ENCODE peak calls at places on chromosomes 2 and 18, in ten cellular contexts. F is NCI-H1417, D is sciatic nerve, W is caudate nucleus, S is AG08396, Y is GM06990, Z is NCI-H1694, E is MG63, Q is NAMALWA, H is left cardiac atrium. N is an unnamed sample.

GRCh38 chr2:241263061-241263460 is 52.4 kb downstream of the HDLBP start:
- DNase-seq in F (no peak), D (no peak), W (no peak), S (no peak), Y (no peak), Z (no peak), E (no peak), Q (no peak), H (no peak), N (no peak)

GRCh38 chr2:152304845-152305244 is 30.1 kb upstream of the FMNL2 start:
- DNase-seq in F (no peak), D (no peak), W (no peak), S (peak; percentile 38), Y (no peak), Z (no peak), E (no peak), Q (no peak), H (no peak), N (peak; percentile 19)

GRCh38 chr2:171244970-171245782 is 84.5 kb upstream of the TLK1 start:
- DNase-seq in F (no peak), D (no peak), W (no peak), S (peak; percentile 24), Y (no peak), Z (no peak), E (peak; percentile 3), Q (no peak), H (no peak), N (peak; percentile 28)

GRCh38 chr2:122749347-122749850 is 993.9 kb downstream of the TSN start:
- DNase-seq in F (peak; percentile 8), D (no peak), W (no peak), S (no peak), Y (no peak), Z (no peak), E (no peak), Q (no peak), H (no peak), N (no peak)

GRCh38 chr2:154912215-154912614 is 213.7 kb downstream of the KCNJ3 start:
- DNase-seq in F (peak; percentile 62), D (no peak), W (no peak), S (no peak), Y (no peak), Z (no peak), E (no peak), Q (no peak), H (no peak), N (no peak)

GRCh38 chr18:12246849-12247808 is 7.0 kb upstream of the CIDEA start:
- DNase-seq in F (no peak), D (no peak), W (no peak), S (peak; percentile 49), Y (no peak), Z (no peak), E (no peak), Q (no peak), H (no peak), N (no peak)

GRCh38 chr2:216195565-216195978 is 86.4 kb downstream of the XRCC5 start:
- DNase-seq in F (no peak), D (no peak), W (no peak), S (peak; percentile 39), Y (no peak), Z (no peak), E (no peak), Q (no peak), H (no peak), N (peak; percentile 84)

GRCh38 chr2:17573085-17573805 is 32.7 kb downstream of the VSNL1 start:
- DNase-seq in F (no peak), D (no peak), W (no peak), S (peak; percentile 18), Y (no peak), Z (no peak), E (no peak), Q (peak; percentile 26), H (no peak), N (peak; percentile 14)

GRCh38 chr2:26889796-26890195 is 41.9 kb downstream of the DPYSL5 start:
- DNase-seq in F (no peak), D (no peak), W (no peak), S (no peak), Y (no peak), Z (no peak), E (no peak), Q (no peak), H (no peak), N (no peak)

GRCh38 chr2:9217838-9218770 is 11.5 kb downstream of the ASAP2 start:
- DNase-seq in F (peak; percentile 97), D (no peak), W (no peak), S (no peak), Y (no peak), Z (no peak), E (no peak), Q (no peak), H (no peak), N (peak; percentile 46)

GRCh38 chr2:109674894-109675534 is 60.9 kb downstream of the SOWAHC start:
- DNase-seq in F (peak; percentile 5), D (no peak), W (no peak), S (no peak), Y (no peak), Z (no peak), E (peak; percentile 60), Q (no peak), H (no peak), N (no peak)

GRCh38 chr2:153873062-153874048 is 1.6 kb downstream of the GALNT13 start:
- DNase-seq in F (peak; percentile 65), D (no peak), W (peak; percentile 28), S (no peak), Y (no peak), Z (peak; percentile 9), E (no peak), Q (no peak), H (no peak), N (no peak)

GRCh38 chr2:149561309-149561926 is 26.2 kb downstream of the MMADHC start:
- DNase-seq in F (peak; percentile 74), D (no peak), W (no peak), S (peak; percentile 8), Y (no peak), Z (peak; percentile 67), E (no peak), Q (peak; percentile 66), H (no peak), N (peak; percentile 47)

N was measured in mesenchymal stem cell.